ENCODE peak calls at places on chromosomes 11 and 22, in eight cellular contexts. One of them, this sample, is unnamed.

GRCh38 chr11:64854534-64855502 is 10.4 kb upstream of the CDC42BPG start:
- ATAC-seq in psoas muscle: peak
- ATAC-seq in IMR-90: peak
- ATAC-seq in PC-3: peak
- ATAC-seq in body of pancreas: peak
- ATAC-seq in mucosa of descending colon: peak
- ATAC-seq in HCT116: peak
- ATAC-seq in upper lobe of left lung: peak
- ATAC-seq in this sample: peak

GRCh38 chr11:94199367-94200130 is 70.9 kb downstream of the PANX1 start:
- ATAC-seq in psoas muscle: no peak
- ATAC-seq in IMR-90: no peak
- ATAC-seq in PC-3: no peak
- ATAC-seq in body of pancreas: no peak
- ATAC-seq in mucosa of descending colon: no peak
- ATAC-seq in HCT116: no peak
- ATAC-seq in upper lobe of left lung: no peak
- ATAC-seq in this sample: no peak

GRCh38 chr11:44943696-44944095 is 7.0 kb downstream of the TP53I11 start:
- ATAC-seq in psoas muscle: no peak
- ATAC-seq in IMR-90: no peak
- ATAC-seq in PC-3: no peak
- ATAC-seq in body of pancreas: peak
- ATAC-seq in mucosa of descending colon: peak
- ATAC-seq in HCT116: no peak
- ATAC-seq in upper lobe of left lung: no peak
- ATAC-seq in this sample: no peak

GRCh38 chr11:31809543-31809856 is 1.6 kb downstream of the PAX6 start:
- ATAC-seq in psoas muscle: no peak
- ATAC-seq in IMR-90: no peak
- ATAC-seq in PC-3: no peak
- ATAC-seq in body of pancreas: no peak
- ATAC-seq in mucosa of descending colon: no peak
- ATAC-seq in HCT116: no peak
- ATAC-seq in upper lobe of left lung: no peak
- ATAC-seq in this sample: no peak

GRCh38 chr11:88886796-88887195 is 179.0 kb downstream of the GRM5 start:
- ATAC-seq in psoas muscle: no peak
- ATAC-seq in IMR-90: peak
- ATAC-seq in PC-3: peak
- ATAC-seq in body of pancreas: no peak
- ATAC-seq in mucosa of descending colon: no peak
- ATAC-seq in HCT116: peak
- ATAC-seq in upper lobe of left lung: no peak
- ATAC-seq in this sample: no peak

GRCh38 chr22:43739851-43740250 is 72.3 kb downstream of the EFCAB6 start:
- ATAC-seq in psoas muscle: no peak
- ATAC-seq in IMR-90: no peak
- ATAC-seq in PC-3: no peak
- ATAC-seq in body of pancreas: no peak
- ATAC-seq in mucosa of descending colon: no peak
- ATAC-seq in HCT116: no peak
- ATAC-seq in upper lobe of left lung: no peak
- ATAC-seq in this sample: no peak

GRCh38 chr11:86442827-86443226 is 68.1 kb downstream of the CCDC81 start:
- ATAC-seq in psoas muscle: no peak
- ATAC-seq in IMR-90: no peak
- ATAC-seq in PC-3: no peak
- ATAC-seq in body of pancreas: no peak
- ATAC-seq in mucosa of descending colon: peak
- ATAC-seq in HCT116: no peak
- ATAC-seq in upper lobe of left lung: peak
- ATAC-seq in this sample: no peak

GRCh38 chr11:9273430-9274336 is 8.5 kb upstream of the DENND5A start:
- ATAC-seq in psoas muscle: no peak
- ATAC-seq in IMR-90: no peak
- ATAC-seq in PC-3: no peak
- ATAC-seq in body of pancreas: no peak
- ATAC-seq in mucosa of descending colon: peak
- ATAC-seq in HCT116: no peak
- ATAC-seq in upper lobe of left lung: peak
- ATAC-seq in this sample: no peak

GRCh38 chr11:46357483-46357936 is 10.2 kb downstream of the DGKZ start:
- ATAC-seq in psoas muscle: no peak
- ATAC-seq in IMR-90: no peak
- ATAC-seq in PC-3: no peak
- ATAC-seq in body of pancreas: peak
- ATAC-seq in mucosa of descending colon: peak
- ATAC-seq in HCT116: peak
- ATAC-seq in upper lobe of left lung: no peak
- ATAC-seq in this sample: no peak

GRCh38 chr22:44088976-44089570 is 65.0 kb downstream of the PARVB start:
- ATAC-seq in psoas muscle: peak
- ATAC-seq in IMR-90: peak
- ATAC-seq in PC-3: no peak
- ATAC-seq in body of pancreas: no peak
- ATAC-seq in mucosa of descending colon: no peak
- ATAC-seq in HCT116: no peak
- ATAC-seq in upper lobe of left lung: no peak
- ATAC-seq in this sample: no peak

GRCh38 chr11:98601181-98601773 is 419.5 kb upstream of the CNTN5 start:
- ATAC-seq in psoas muscle: no peak
- ATAC-seq in IMR-90: no peak
- ATAC-seq in PC-3: no peak
- ATAC-seq in body of pancreas: no peak
- ATAC-seq in mucosa of descending colon: no peak
- ATAC-seq in HCT116: no peak
- ATAC-seq in upper lobe of left lung: peak
- ATAC-seq in this sample: no peak

GRCh38 chr11:9017773-9018172 is 14.0 kb upstream of the NRIP3 start:
- ATAC-seq in psoas muscle: peak
- ATAC-seq in IMR-90: no peak
- ATAC-seq in PC-3: no peak
- ATAC-seq in body of pancreas: peak
- ATAC-seq in mucosa of descending colon: peak
- ATAC-seq in HCT116: no peak
- ATAC-seq in upper lobe of left lung: peak
- ATAC-seq in this sample: peak

GRCh38 chr11:1153951-1154487 is 3.7 kb upstream of the MUC5AC start:
- ATAC-seq in psoas muscle: peak
- ATAC-seq in IMR-90: peak
- ATAC-seq in PC-3: peak
- ATAC-seq in body of pancreas: no peak
- ATAC-seq in mucosa of descending colon: peak
- ATAC-seq in HCT116: peak
- ATAC-seq in upper lobe of left lung: peak
- ATAC-seq in this sample: peak

GRCh38 chr11:93940395-93940794 is 80.8 kb upstream of the HEPHL1 start:
- ATAC-seq in psoas muscle: no peak
- ATAC-seq in IMR-90: no peak
- ATAC-seq in PC-3: no peak
- ATAC-seq in body of pancreas: no peak
- ATAC-seq in mucosa of descending colon: no peak
- ATAC-seq in HCT116: no peak
- ATAC-seq in upper lobe of left lung: no peak
- ATAC-seq in this sample: no peak

GRCh38 chr11:116542386-116542785 is 230.4 kb downstream of the BUD13 start:
- ATAC-seq in psoas muscle: no peak
- ATAC-seq in IMR-90: no peak
- ATAC-seq in PC-3: no peak
- ATAC-seq in body of pancreas: no peak
- ATAC-seq in mucosa of descending colon: no peak
- ATAC-seq in HCT116: no peak
- ATAC-seq in upper lobe of left lung: no peak
- ATAC-seq in this sample: no peak

GRCh38 chr11:102928247-102928646 is 27.3 kb downstream of the MMP13 start:
- ATAC-seq in psoas muscle: no peak
- ATAC-seq in IMR-90: no peak
- ATAC-seq in PC-3: no peak
- ATAC-seq in body of pancreas: no peak
- ATAC-seq in mucosa of descending colon: peak
- ATAC-seq in HCT116: no peak
- ATAC-seq in upper lobe of left lung: no peak
- ATAC-seq in this sample: no peak

DNA sequence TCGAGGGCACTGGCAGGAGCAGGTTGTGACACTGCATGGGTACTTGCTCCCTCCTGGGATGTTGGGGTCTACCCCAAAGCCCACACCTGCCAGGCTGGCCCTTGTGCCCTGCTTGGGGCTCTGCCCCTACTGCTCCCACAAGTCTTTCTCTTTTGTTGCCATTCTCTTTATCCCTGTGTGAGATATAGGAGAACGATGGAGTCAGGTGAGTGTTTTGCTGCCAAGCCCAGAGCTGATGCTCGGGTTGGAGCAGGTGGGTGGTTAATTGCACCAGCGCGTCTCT is 292.6 kb downstream of the TBC1D22A start:
- ATAC-seq in psoas muscle: no peak
- ATAC-seq in IMR-90: no peak
- ATAC-seq in PC-3: no peak
- ATAC-seq in body of pancreas: no peak
- ATAC-seq in mucosa of descending colon: no peak
- ATAC-seq in HCT116: no peak
- ATAC-seq in upper lobe of left lung: no peak
- ATAC-seq in this sample: no peak
- H3K4me3 ChIP-seq in psoas muscle: no peak
- H3K4me3 ChIP-seq in IMR-90: no peak
- H3K4me3 ChIP-seq in PC-3: no peak
- H3K4me3 ChIP-seq in body of pancreas: no peak
- H3K4me3 ChIP-seq in mucosa of descending colon: no peak
- H3K4me3 ChIP-seq in HCT116: no peak
- H3K4me3 ChIP-seq in upper lobe of left lung: no peak
- H3K4me3 ChIP-seq in this sample: no peak

DNA sequence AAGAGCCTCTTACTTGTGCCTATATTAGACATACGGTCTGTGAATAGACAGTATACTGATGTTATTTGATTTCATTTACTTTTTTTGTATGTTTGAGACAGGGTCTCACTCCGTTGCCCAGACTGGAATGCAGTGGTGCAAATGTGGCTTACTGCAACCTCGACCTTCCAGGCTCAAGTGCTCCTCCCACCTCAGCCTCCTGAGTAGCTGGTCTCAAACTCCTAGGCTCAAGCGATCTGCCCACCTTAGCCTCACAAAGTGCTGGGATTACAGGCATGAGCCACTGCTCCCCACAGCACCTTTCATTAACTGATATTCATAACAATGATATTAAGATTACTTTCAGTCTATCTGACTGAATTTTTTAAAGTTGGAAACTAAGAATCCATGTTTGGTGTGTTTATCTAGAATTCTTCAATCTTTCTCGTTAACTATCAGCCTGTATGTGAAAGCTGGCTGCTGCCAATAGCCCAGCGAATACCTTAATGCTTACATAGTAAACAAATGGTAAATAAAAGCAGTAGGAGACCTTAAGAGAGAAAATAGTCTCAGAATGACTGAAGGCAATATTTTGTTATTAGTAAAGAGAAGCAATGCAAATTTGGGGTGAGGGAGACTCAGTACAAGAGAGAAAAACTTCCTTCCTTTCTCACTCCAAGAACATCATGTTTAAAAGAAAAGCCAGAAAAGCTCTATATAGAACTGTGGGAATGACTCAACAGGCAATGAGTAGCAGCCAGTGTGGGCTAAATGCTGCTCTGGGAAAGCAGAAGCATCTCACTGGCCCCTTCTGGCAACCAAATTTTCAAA is 101.9 kb downstream of the MRTFA start:
- ATAC-seq in psoas muscle: peak
- ATAC-seq in IMR-90: peak
- ATAC-seq in PC-3: peak
- ATAC-seq in body of pancreas: peak
- ATAC-seq in mucosa of descending colon: peak
- ATAC-seq in HCT116: no peak
- ATAC-seq in upper lobe of left lung: peak
- ATAC-seq in this sample: no peak
- H3K4me3 ChIP-seq in psoas muscle: peak
- H3K4me3 ChIP-seq in IMR-90: no peak
- H3K4me3 ChIP-seq in PC-3: no peak
- H3K4me3 ChIP-seq in body of pancreas: no peak
- H3K4me3 ChIP-seq in mucosa of descending colon: no peak
- H3K4me3 ChIP-seq in HCT116: no peak
- H3K4me3 ChIP-seq in upper lobe of left lung: no peak
- H3K4me3 ChIP-seq in this sample: no peak

GRCh38 chr11:2301631-2302272 is at the start of the genes C11orf21 and TSPAN32:
- ATAC-seq in psoas muscle: no peak
- ATAC-seq in IMR-90: no peak
- ATAC-seq in PC-3: no peak
- ATAC-seq in body of pancreas: no peak
- ATAC-seq in mucosa of descending colon: peak
- ATAC-seq in HCT116: no peak
- ATAC-seq in upper lobe of left lung: peak
- ATAC-seq in this sample: no peak
- H3K4me3 ChIP-seq in psoas muscle: no peak
- H3K4me3 ChIP-seq in IMR-90: no peak
- H3K4me3 ChIP-seq in PC-3: no peak
- H3K4me3 ChIP-seq in body of pancreas: no peak
- H3K4me3 ChIP-seq in mucosa of descending colon: no peak
- H3K4me3 ChIP-seq in HCT116: no peak
- H3K4me3 ChIP-seq in upper lobe of left lung: peak
- H3K4me3 ChIP-seq in this sample: peak

GRCh38 chr11:27697679-27698275 is 2.5 kb downstream of the BDNF start:
- ATAC-seq in psoas muscle: no peak
- ATAC-seq in IMR-90: no peak
- ATAC-seq in PC-3: no peak
- ATAC-seq in body of pancreas: no peak
- ATAC-seq in mucosa of descending colon: no peak
- ATAC-seq in HCT116: no peak
- ATAC-seq in upper lobe of left lung: no peak
- ATAC-seq in this sample: no peak

GRCh38 chr11:27694992-27695391 is 5.3 kb downstream of the BDNF start:
- ATAC-seq in psoas muscle: no peak
- ATAC-seq in IMR-90: no peak
- ATAC-seq in PC-3: no peak
- ATAC-seq in body of pancreas: no peak
- ATAC-seq in mucosa of descending colon: no peak
- ATAC-seq in HCT116: no peak
- ATAC-seq in upper lobe of left lung: no peak
- ATAC-seq in this sample: no peak

GRCh38 chr11:27696112-27696511 is 4.1 kb downstream of the BDNF start:
- ATAC-seq in psoas muscle: no peak
- ATAC-seq in IMR-90: no peak
- ATAC-seq in PC-3: no peak
- ATAC-seq in body of pancreas: no peak
- ATAC-seq in mucosa of descending colon: no peak
- ATAC-seq in HCT116: no peak
- ATAC-seq in upper lobe of left lung: no peak
- ATAC-seq in this sample: no peak

GRCh38 chr11:27698872-27699241 is 1.4 kb downstream of the BDNF start:
- ATAC-seq in psoas muscle: peak
- ATAC-seq in IMR-90: peak
- ATAC-seq in PC-3: peak
- ATAC-seq in body of pancreas: peak
- ATAC-seq in mucosa of descending colon: peak
- ATAC-seq in HCT116: peak
- ATAC-seq in upper lobe of left lung: peak
- ATAC-seq in this sample: peak

DNA sequence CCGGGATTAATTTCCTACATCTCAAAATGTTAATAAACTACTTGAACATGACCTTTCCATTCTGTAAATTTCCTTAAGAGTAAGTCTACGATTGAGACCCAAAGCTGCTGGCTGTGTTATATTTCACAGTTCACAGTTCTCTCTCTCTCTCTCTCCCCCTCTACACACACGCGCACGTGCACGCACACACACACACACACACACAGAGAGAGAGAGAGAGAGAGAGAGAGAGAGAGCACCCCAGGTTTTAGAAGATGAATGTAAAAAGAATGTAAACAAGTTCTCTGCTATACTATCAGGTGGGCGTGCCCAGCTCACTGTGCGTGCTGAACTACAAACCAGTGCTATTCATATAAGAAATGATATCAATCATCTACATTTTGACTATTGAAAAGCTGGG is 3.3 kb downstream of the BDNF start:
- ATAC-seq in psoas muscle: no peak
- ATAC-seq in IMR-90: no peak
- ATAC-seq in PC-3: no peak
- ATAC-seq in body of pancreas: no peak
- ATAC-seq in mucosa of descending colon: no peak
- ATAC-seq in HCT116: no peak
- ATAC-seq in upper lobe of left lung: no peak
- ATAC-seq in this sample: no peak
- H3K4me3 ChIP-seq in psoas muscle: no peak
- H3K4me3 ChIP-seq in IMR-90: peak
- H3K4me3 ChIP-seq in PC-3: no peak
- H3K4me3 ChIP-seq in body of pancreas: no peak
- H3K4me3 ChIP-seq in mucosa of descending colon: no peak
- H3K4me3 ChIP-seq in HCT116: no peak
- H3K4me3 ChIP-seq in upper lobe of left lung: no peak
- H3K4me3 ChIP-seq in this sample: no peak

This sample was measured in gastroesophageal sphincter.